ENCODE peak calls at places on chromosomes 11 and 22, in six cellular contexts. Q is retina, J is germinal center, V is ACHN, H is GM20000, I is GDM1. W is an unnamed sample.

GRCh38 chr11:66467756-66468155 is 1.1 kb downstream of the PELI3 start:
- DNase-seq in Q (peak), J (no peak), V (no peak), H (no peak), I (peak), W (peak)

GRCh38 chr11:18844753-18845367 is 53.3 kb upstream of the PTPN5 start:
- DNase-seq in Q (peak), J (peak), V (peak), H (peak), I (no peak), W (peak)

GRCh38 chr11:105878510-105878909 is 143.5 kb downstream of the MSANTD4 start:
- DNase-seq in Q (no peak), J (no peak), V (no peak), H (no peak), I (no peak), W (no peak)

GRCh38 chr11:72617080-72617744 is 57.0 kb downstream of the PDE2A start:
- DNase-seq in Q (no peak), J (no peak), V (no peak), H (no peak), I (no peak), W (no peak)

GRCh38 chr11:84384637-84385227 is 1098.6 kb upstream of the CCDC90B start:
- DNase-seq in Q (peak), J (peak), V (peak), H (peak), I (no peak), W (peak)

GRCh38 chr11:120959189-120959588 is 64.7 kb upstream of the TBCEL start:
- DNase-seq in Q (no peak), J (no peak), V (no peak), H (no peak), I (no peak), W (no peak)

GRCh38 chr11:111631034-111631665 is 28.9 kb downstream of the SIK2 start:
- DNase-seq in Q (no peak), J (no peak), V (no peak), H (no peak), I (no peak), W (no peak)

GRCh38 chr11:35077709-35078695 is 61.0 kb upstream of the CD44 start:
- DNase-seq in Q (no peak), J (no peak), V (peak), H (no peak), I (peak), W (peak)

GRCh38 chr22:50714150-50714549 is 23.9 kb upstream of the ACR start:
- DNase-seq in Q (no peak), J (no peak), V (no peak), H (no peak), I (no peak), W (no peak)

GRCh38 chr11:12053606-12054361 is 45.4 kb upstream of the DKK3 start:
- DNase-seq in Q (no peak), J (no peak), V (no peak), H (no peak), I (no peak), W (no peak)

GRCh38 chr11:125174686-125175085 is 10.1 kb downstream of the PKNOX2 start:
- DNase-seq in Q (no peak), J (no peak), V (no peak), H (no peak), I (no peak), W (no peak)

GRCh38 chr22:36284171-36284571 is 31.2 kb downstream of the APOL1 start:
- DNase-seq in Q (no peak), J (no peak), V (no peak), H (peak), I (no peak), W (no peak)

W was measured in Kasumi-1.